ENCODE peak calls at places on chromosome 14, in ten cellular contexts. U is GM12865, B is HCT116, K is B cell, D is MM.1S, H is lower lobe of right lung, L is bronchial epithelial cell, I is neural progenitor cell, Z is SK-N-SH, N is ovary. O is an unnamed sample.

GRCh38 chr14:76647699-76648298 is 113.5 kb upstream of the VASH1 start:
- DNase-seq in U (peak), B (peak), K (no peak), D (peak), H (no peak), L (peak), I (peak), Z (peak), N (no peak), O (peak)

GRCh38 chr14:76386922-76387782 is 11.2 kb downstream of the ESRRB start:
- DNase-seq in U (peak), B (peak), K (peak), D (peak), H (peak), L (peak), I (peak), Z (peak), N (no peak), O (peak)

GRCh38 chr14:104665663-104666522 is 23.5 kb upstream of the INF2 start:
- DNase-seq in U (no peak), B (peak), K (no peak), D (no peak), H (no peak), L (peak), I (peak), Z (no peak), N (no peak), O (no peak)

GRCh38 chr14:68512088-68512487 is 280.8 kb downstream of the ZFP36L1 start:
- DNase-seq in U (no peak), B (no peak), K (no peak), D (no peak), H (no peak), L (no peak), I (no peak), Z (peak), N (peak), O (peak)

GRCh38 chr14:103102689-103103260 is 8.2 kb downstream of the EXOC3L4 start:
- DNase-seq in U (no peak), B (no peak), K (no peak), D (no peak), H (no peak), L (no peak), I (no peak), Z (no peak), N (no peak), O (no peak)

GRCh38 chr14:22814945-22815713 is at the start of gene SLC7A7:
- DNase-seq in U (no peak), B (no peak), K (no peak), D (peak), H (no peak), L (no peak), I (no peak), Z (no peak), N (no peak), O (no peak)

GRCh38 chr14:43471595-43471994 is 1035.5 kb downstream of the FSCB start:
- DNase-seq in U (no peak), B (no peak), K (no peak), D (no peak), H (no peak), L (no peak), I (peak), Z (no peak), N (no peak), O (no peak)

GRCh38 chr14:104843442-104844305 is 21.4 kb upstream of the CEP170B start:
- DNase-seq in U (no peak), B (no peak), K (no peak), D (no peak), H (no peak), L (no peak), I (peak), Z (peak), N (no peak), O (no peak)

GRCh38 chr14:22791302-22791701 is 23.9 kb downstream of the SLC7A7 start:
- DNase-seq in U (no peak), B (no peak), K (peak), D (no peak), H (no peak), L (peak), I (no peak), Z (no peak), N (no peak), O (no peak)

GRCh38 chr14:22554706-22555572 is 34.1 kb downstream of the DAD1 start:
- DNase-seq in U (no peak), B (no peak), K (no peak), D (no peak), H (no peak), L (no peak), I (no peak), Z (no peak), N (no peak), O (no peak)

GRCh38 chr14:92956961-92957360 is 34.0 kb downstream of the CHGA start:
- DNase-seq in U (no peak), B (no peak), K (no peak), D (no peak), H (no peak), L (no peak), I (no peak), Z (no peak), N (no peak), O (no peak)

GRCh38 chr14:100708349-100709217 is 18.1 kb upstream of the DLK1 start:
- DNase-seq in U (no peak), B (peak), K (no peak), D (no peak), H (peak), L (peak), I (peak), Z (no peak), N (peak), O (no peak)

GRCh38 chr14:57835751-57836150 is 30.1 kb downstream of the SLC35F4 start:
- DNase-seq in U (no peak), B (no peak), K (no peak), D (no peak), H (no peak), L (no peak), I (no peak), Z (no peak), N (no peak), O (no peak)

GRCh38 chr14:65249471-65250161 is 147.3 kb upstream of the MAX start:
- DNase-seq in U (no peak), B (no peak), K (no peak), D (no peak), H (no peak), L (no peak), I (no peak), Z (no peak), N (no peak), O (no peak)

GRCh38 chr14:92470215-92470614 is 43.4 kb upstream of the RIN3 start:
- DNase-seq in U (no peak), B (no peak), K (no peak), D (no peak), H (no peak), L (peak), I (no peak), Z (no peak), N (no peak), O (no peak)

GRCh38 chr14:37399517-37399916 is 195.5 kb downstream of the FOXA1 start:
- DNase-seq in U (no peak), B (no peak), K (no peak), D (no peak), H (no peak), L (no peak), I (no peak), Z (no peak), N (no peak), O (no peak)

DNA sequence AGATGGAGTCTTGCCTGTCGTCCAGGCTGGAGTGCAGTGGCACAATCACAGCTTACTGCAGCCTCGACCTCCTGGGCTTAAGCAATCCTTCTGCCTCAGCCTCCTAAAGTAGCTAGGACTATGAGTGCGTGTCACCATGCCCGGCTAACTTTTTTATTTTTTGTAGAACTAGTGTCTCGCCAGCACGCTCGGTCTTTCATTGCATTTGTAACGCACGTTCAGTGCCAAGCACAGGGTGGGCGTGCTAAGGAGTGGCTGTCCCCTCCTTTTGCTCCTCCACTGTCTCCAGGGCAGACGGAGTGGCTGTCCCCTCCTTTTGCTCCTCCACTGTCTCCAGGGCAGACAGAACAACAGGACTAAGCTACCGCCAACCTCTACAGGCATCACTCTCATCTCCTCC is 60.3 kb downstream of the CCDC88C start:
- DNase-seq in U (no peak), B (no peak), K (no peak), D (no peak), H (peak), L (no peak), I (no peak), Z (no peak), N (no peak), O (no peak)
- TF ChIP-seq CTCF in U (no peak), B (no peak), K (no peak), D (no peak), H (no peak), L (no peak), I (no peak), Z (no peak), N (no peak), O (no peak)

DNA sequence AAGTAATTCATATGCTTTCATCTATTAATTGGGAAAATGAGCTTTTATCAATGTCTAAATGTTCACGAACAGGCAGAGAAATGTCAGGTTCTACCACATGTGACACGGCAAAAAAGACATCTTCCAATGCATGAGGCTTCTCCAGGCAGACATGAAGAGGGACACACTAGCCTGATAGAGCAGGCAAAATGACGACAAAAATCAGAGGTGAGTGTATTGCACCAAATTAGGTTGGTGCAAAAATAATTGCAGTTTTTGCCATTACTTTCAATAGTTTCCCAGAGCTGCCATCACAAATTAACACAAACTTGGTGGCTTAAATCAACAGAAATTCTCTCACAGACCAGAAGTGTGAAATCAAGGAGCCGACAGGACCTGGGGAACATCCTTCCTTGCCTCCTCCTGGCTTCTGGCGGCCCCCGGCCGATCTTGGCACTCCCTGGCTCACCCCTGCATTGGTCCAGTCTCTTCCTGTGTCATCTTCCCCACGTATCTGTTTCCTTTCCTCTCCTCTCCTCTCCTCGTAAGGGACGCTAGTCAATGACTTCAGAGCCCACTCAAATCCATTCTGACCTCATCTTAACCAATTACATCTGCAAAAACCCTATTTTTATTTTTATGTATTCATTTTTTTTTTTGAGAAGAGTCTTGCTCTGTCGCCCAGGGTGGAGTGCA is 33.7 kb downstream of the FOXN3 start:
- DNase-seq in U (no peak), B (no peak), K (no peak), D (no peak), H (no peak), L (no peak), I (no peak), Z (no peak), N (no peak), O (no peak)
- TF ChIP-seq CTCF in U (no peak), B (no peak), K (no peak), D (no peak), H (no peak), L (no peak), I (no peak), Z (no peak), N (no peak), O (no peak)

DNA sequence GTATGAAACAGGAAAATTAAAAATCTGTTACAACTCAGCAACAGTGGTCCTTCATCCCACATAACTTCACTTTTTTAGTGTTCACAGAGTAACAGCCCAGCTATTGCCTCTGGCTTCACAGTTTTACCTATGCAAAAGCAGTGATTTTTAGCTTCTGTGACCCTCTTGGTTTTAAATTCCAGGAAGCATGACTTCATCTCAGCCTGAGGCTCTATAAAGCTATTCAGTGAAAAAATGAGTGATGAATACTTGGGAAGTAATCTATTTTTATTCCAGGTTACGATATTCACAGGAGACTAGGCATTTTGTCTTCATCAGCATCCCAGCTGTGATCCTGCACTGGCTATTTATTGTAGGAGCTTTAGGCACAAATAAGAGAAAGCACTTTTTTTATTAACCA is 164.8 kb downstream of the SNAPC1 start:
- DNase-seq in U (no peak), B (no peak), K (no peak), D (no peak), H (no peak), L (peak), I (no peak), Z (no peak), N (no peak), O (peak)
- TF ChIP-seq CTCF in U (no peak), B (no peak), K (no peak), D (no peak), H (no peak), L (no peak), I (no peak), Z (no peak), N (no peak), O (no peak)

GRCh38 chr14:21505009-21505553 is 6.1 kb downstream of the METTL3 start:
- DNase-seq in U (peak), B (no peak), K (no peak), D (peak), H (no peak), L (no peak), I (no peak), Z (no peak), N (no peak), O (no peak)

GRCh38 chr14:21509432-21510143 is 1.6 kb downstream of the METTL3 start:
- DNase-seq in U (no peak), B (no peak), K (no peak), D (no peak), H (no peak), L (no peak), I (no peak), Z (no peak), N (no peak), O (no peak)

GRCh38 chr14:21506557-21506956 is 4.6 kb downstream of the METTL3 start:
- DNase-seq in U (no peak), B (no peak), K (no peak), D (no peak), H (no peak), L (no peak), I (no peak), Z (no peak), N (no peak), O (no peak)

GRCh38 chr14:21514341-21514740 is 3.2 kb upstream of the METTL3 start:
- DNase-seq in U (no peak), B (no peak), K (no peak), D (no peak), H (no peak), L (no peak), I (no peak), Z (no peak), N (no peak), O (no peak)

GRCh38 chr14:21510735-21511657 is at the start of gene METTL3:
- DNase-seq in U (peak), B (peak), K (peak), D (peak), H (peak), L (peak), I (peak), Z (peak), N (peak), O (peak)
- TF ChIP-seq CTCF in U (no peak), B (no peak), K (no peak), D (no peak), H (no peak), L (no peak), I (no peak), Z (no peak), N (no peak), O (no peak)

GRCh38 chr14:51482112-51482511 is 169.6 kb upstream of the FRMD6 start:
- DNase-seq in U (no peak), B (no peak), K (no peak), D (no peak), H (no peak), L (no peak), I (no peak), Z (peak), N (no peak), O (no peak)
- TF ChIP-seq CTCF in U (no peak), B (no peak), K (no peak), D (no peak), H (no peak), L (no peak), I (no peak), Z (no peak), N (no peak), O (no peak)

GRCh38 chr14:53954551-53955233 is 1.9 kb downstream of the BMP4 start:
- DNase-seq in U (no peak), B (no peak), K (no peak), D (no peak), H (no peak), L (no peak), I (peak), Z (no peak), N (peak), O (no peak)
- TF ChIP-seq CTCF in U (no peak), B (no peak), K (no peak), D (no peak), H (no peak), L (peak), I (no peak), Z (no peak), N (no peak), O (no peak)

GRCh38 chr14:38693423-38693822 is 409.6 kb downstream of the SEC23A start:
- DNase-seq in U (no peak), B (no peak), K (no peak), D (no peak), H (no peak), L (no peak), I (no peak), Z (no peak), N (no peak), O (no peak)
- TF ChIP-seq CTCF in U (no peak), B (no peak), K (no peak), D (no peak), H (no peak), L (no peak), I (peak), Z (no peak), N (no peak), O (no peak)

DNA sequence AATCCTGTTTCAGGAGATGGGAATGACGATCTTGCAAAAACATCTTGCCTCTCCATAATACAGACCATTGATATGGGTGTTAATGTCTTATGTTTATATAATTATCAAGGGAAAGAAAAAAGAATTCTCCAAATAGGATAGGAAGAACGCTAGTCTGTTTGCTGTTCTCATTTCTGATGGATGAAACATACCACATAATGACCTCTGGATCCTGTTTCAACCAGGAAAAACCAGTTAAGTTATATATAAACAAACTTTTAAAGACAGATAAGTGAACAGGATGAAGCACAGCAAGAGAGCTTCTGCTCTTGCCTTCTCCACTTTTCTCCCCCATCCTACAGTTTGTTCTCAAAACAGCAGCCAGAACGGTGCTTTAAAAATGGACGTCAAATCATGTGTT is 27.8 kb downstream of the COQ6 start:
- DNase-seq in U (no peak), B (no peak), K (no peak), D (no peak), H (no peak), L (peak), I (no peak), Z (no peak), N (no peak), O (peak)
- TF ChIP-seq CTCF in U (no peak), B (no peak), K (no peak), D (no peak), H (no peak), L (no peak), I (no peak), Z (no peak), N (no peak), O (no peak)